ENCODE peak calls at places on chromosomes 11 and 22, in four cellular contexts. O is adrenal gland, H is IMR-90, Z is WTC11. D is an unnamed sample.

GRCh38 chr11:33461726-33462125 is 204.5 kb downstream of the HIPK3 start:
- DNase-seq in O (no peak), H (no peak), Z (no peak), D (no peak)

GRCh38 chr11:526192-526591 is 9.2 kb downstream of the HRAS start:
- DNase-seq in Z (no peak), H (no peak), O (no peak), D (no peak)

GRCh38 chr22:34946339-34946985 is 119.5 kb upstream of the ISX start:
- DNase-seq in H (no peak), O (no peak), Z (no peak), D (no peak)

GRCh38 chr11:6414874-6415328 is 4.0 kb downstream of the APBB1 start:
- DNase-seq in H (no peak), O (no peak), Z (no peak), D (no peak)

GRCh38 chr11:131684111-131685060 is 314.0 kb downstream of the NTM start:
- DNase-seq in O (no peak), Z (no peak), H (no peak), D (peak; percentile 9)

GRCh38 chr22:25760848-25761595 is 19.0 kb downstream of the MYO18B start:
- DNase-seq in O (no peak), Z (no peak), H (no peak), D (no peak)

GRCh38 chr22:19514831-19515565 is 9.2 kb downstream of the CLDN5 start:
- DNase-seq in H (peak; percentile 31), Z (no peak), O (no peak), D (no peak)

GRCh38 chr11:85481862-85482261 is 145.3 kb downstream of the DLG2 start:
- DNase-seq in H (no peak), Z (no peak), O (no peak), D (no peak)

GRCh38 chr11:11995601-11996000 is 12.8 kb downstream of the DKK3 start:
- DNase-seq in H (no peak), Z (no peak), O (no peak), D (no peak)

GRCh38 chr11:74142624-74143023 is 28.2 kb downstream of the C2CD3 start:
- DNase-seq in Z (no peak), H (peak; percentile 70), O (no peak), D (no peak)

GRCh38 chr22:49329636-49330035 is 498.0 kb downstream of the BRD1 start:
- DNase-seq in Z (no peak), O (no peak), H (no peak), D (no peak)

GRCh38 chr22:19044381-19044780 is 77.8 kb downstream of the DGCR2 start:
- DNase-seq in Z (no peak), O (no peak), H (no peak), D (no peak)

GRCh38 chr22:25346859-25347751 is 127.7 kb downstream of the CRYBB2 start:
- DNase-seq in O (no peak), Z (no peak), H (peak; percentile 60), D (no peak)

GRCh38 chr11:16771350-16772140 is 33.1 kb downstream of the C11orf58 start:
- DNase-seq in H (no peak), O (no peak), Z (no peak), D (no peak)

GRCh38 chr11:25734592-25735211 is 597.2 kb upstream of the ANO3 start:
- DNase-seq in O (no peak), H (peak; percentile 19), Z (no peak), D (no peak)

GRCh38 chr11:12841946-12842630 is 167.0 kb upstream of the RASSF10 start:
- DNase-seq in O (peak; percentile 60), H (peak; percentile 84), Z (no peak), D (no peak)

GRCh38 chr11:79296113-79296512 is 144.7 kb downstream of the TENM4 start:
- DNase-seq in Z (no peak), H (no peak), O (no peak), D (no peak)

DNA sequence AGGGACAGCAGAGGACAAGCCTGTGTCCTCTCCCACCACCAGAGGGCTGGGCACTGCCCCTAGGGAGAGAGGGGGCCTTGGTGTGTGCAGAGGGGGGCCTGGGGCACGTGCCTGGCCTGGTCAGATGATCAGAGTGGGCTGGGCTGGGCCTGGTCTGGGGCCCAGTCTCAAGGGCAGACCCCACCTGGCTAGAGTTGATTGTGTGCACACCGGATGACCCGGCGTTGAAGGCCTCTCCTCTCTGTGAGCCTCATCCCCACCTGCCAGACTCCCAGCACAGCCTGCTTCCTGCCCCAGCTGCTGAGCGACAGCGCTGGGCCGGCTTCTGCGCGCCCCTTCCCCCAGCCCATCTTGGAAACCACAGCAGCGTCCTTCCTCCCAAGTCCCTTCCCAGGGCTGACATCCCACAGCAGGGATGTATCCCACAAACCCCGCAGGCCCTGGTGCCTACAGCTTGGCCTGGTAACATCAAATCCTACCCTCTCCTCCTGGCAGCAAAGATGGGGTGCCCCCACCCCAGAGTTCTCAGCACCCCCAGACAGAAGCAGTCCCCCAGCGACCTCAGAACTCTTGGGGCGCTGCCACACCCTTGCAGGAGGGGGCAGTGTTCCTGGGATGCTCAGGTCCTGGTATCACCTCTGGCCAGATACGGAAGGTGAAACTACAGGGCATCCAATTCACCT is 11.1 kb upstream of the TSSC4 start:
- DNase-seq in Z (no peak), H (no peak), O (no peak), D (no peak)
- TF ChIP-seq CTCF in Z (no peak), H (no peak), O (no peak), D (no peak)

DNA sequence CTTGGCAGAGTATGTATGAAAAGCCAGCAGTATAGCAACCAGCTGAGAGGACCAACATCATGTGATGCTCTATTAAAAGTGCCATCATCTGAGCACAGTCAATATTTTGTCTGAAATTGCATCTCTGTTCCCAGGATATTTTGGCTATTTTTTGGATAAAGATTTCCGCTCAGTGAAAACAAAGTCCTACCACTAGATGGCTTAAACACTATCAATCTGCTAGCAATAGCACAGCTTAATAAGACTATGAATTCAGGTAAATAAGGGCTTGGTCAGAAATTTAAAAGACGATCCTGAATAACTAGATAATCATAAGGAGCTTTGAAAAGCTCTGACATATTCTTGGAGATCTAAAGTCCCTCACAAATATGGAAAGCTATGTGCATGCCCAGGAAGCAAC is 74.4 kb downstream of the MS4A13 start:
- DNase-seq in Z (no peak), O (no peak), H (no peak), D (no peak)
- TF ChIP-seq CTCF in Z (no peak), O (no peak), H (peak; percentile 17), D (no peak)

GRCh38 chr11:64751136-64751535 is 7.2 kb upstream of the RASGRP2 start:
- DNase-seq in H (no peak), Z (no peak), O (no peak), D (no peak)

GRCh38 chr11:64751580-64751979 is 7.6 kb upstream of the RASGRP2 start:
- DNase-seq in O (no peak), Z (no peak), H (no peak), D (no peak)

GRCh38 chr11:64752106-64752970 is 7.4 kb downstream of the PYGM start:
- DNase-seq in O (no peak), Z (no peak), H (no peak), D (no peak)

GRCh38 chr11:64747961-64748715 is 4.2 kb upstream of the RASGRP2 start:
- DNase-seq in O (no peak), Z (no peak), H (peak; percentile 66), D (no peak)

GRCh38 chr11:64750361-64751054 is 6.6 kb upstream of the RASGRP2 start:
- DNase-seq in H (no peak), O (no peak), Z (no peak), D (no peak)
- TF ChIP-seq CTCF in H (no peak), O (no peak), Z (no peak), D (no peak)

GRCh38 chr22:43270314-43270908 is 72.8 kb downstream of the SCUBE1 start:
- DNase-seq in Z (peak; percentile 76), H (no peak), O (no peak), D (no peak)
- TF ChIP-seq CTCF in Z (no peak), H (no peak), O (no peak), D (no peak)

GRCh38 chr22:27372969-27373670 is 428.4 kb downstream of the MN1 start:
- DNase-seq in H (no peak), O (no peak), Z (peak; percentile 96), D (peak; percentile 86)
- TF ChIP-seq CTCF in H (no peak), O (no peak), Z (no peak), D (no peak)

GRCh38 chr11:122656631-122657101 is 1.1 kb downstream of the UBASH3B start:
- DNase-seq in Z (peak; percentile 50), H (peak; percentile 56), O (peak; percentile 32), D (peak; percentile 30)
- TF ChIP-seq CTCF in Z (no peak), H (peak; percentile 2), O (no peak), D (no peak)

D was measured in colonic mucosa.